ENCODE peak calls at places on chromosomes 16 and 17, in five cellular contexts. X, J, U, Y and D are unnamed samples.

GRCh38 chr16:4931381-4931780 is 5.6 kb downstream of the PPL start:
- DNase-seq in X (no peak), J (no peak), U (no peak), Y (no peak), D (no peak)

GRCh38 chr16:52545544-52546262 is 1.2 kb downstream of the TOX3 start:
- DNase-seq in X (no peak), J (no peak), U (no peak), Y (no peak), D (no peak)

GRCh38 chr16:85759631-85760419 is 8.9 kb upstream of the C16orf74 start:
- DNase-seq in X (no peak), J (peak), U (peak), Y (peak), D (peak)

GRCh38 chr16:81889896-81890634 is 111.0 kb downstream of the PLCG2 start:
- DNase-seq in X (peak), J (peak), U (peak), Y (peak), D (peak)

GRCh38 chr16:75095637-75096036 is 20.9 kb downstream of the LDHD start:
- DNase-seq in X (no peak), J (no peak), U (no peak), Y (no peak), D (no peak)

GRCh38 chr17:75346906-75347305 is 57.7 kb upstream of the SLC25A19 start:
- DNase-seq in X (peak), J (peak), U (no peak), Y (peak), D (peak)

GRCh38 chr16:1619976-1620375 is 7.8 kb downstream of the CRAMP1 start:
- DNase-seq in X (no peak), J (no peak), U (no peak), Y (no peak), D (no peak)

GRCh38 chr16:4313563-4314531 is 2.0 kb upstream of the GLIS2 start:
- DNase-seq in X (no peak), J (peak), U (peak), Y (no peak), D (peak)

GRCh38 chr17:17198281-17198680 is 7.9 kb downstream of the PLD6 start:
- DNase-seq in X (no peak), J (no peak), U (no peak), Y (no peak), D (no peak)

GRCh38 chr16:69469807-69470561 is 45.6 kb downstream of the CYB5B start:
- DNase-seq in X (no peak), J (peak), U (no peak), Y (no peak), D (no peak)

GRCh38 chr17:76710863-76711611 is at the start of gene MXRA7:
- DNase-seq in X (peak), J (peak), U (peak), Y (peak), D (peak)

DNA sequence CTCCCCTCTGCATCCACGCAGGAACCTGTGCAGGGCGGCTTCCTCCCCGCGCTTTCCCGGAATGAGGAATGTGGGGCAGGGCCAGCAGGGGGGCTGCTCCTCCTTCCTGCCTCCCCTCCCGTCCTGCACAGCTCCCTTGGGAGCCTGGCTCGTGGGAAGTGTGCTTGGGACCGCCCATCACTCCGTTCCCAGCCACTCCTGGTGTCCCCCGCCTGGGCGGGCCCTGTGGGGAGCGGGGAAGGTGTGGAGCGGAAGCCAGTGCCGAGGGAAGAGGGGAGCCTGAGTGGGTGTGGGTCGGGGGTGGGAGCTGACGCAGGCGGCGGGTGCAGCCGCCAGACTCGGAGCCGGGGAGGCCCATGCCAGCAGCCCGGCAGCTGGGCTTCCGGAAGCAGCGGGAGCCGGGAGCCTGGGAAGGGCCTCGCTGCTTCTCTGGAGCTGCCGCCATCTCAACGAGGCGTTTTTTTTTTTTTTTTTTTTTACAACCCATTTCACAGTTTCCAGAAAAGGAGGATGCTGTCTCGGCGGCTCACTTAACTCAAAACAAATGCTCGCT is 24.2 kb downstream of the BAHCC1 start:
- DNase-seq in X (peak), J (no peak), U (peak), Y (peak), D (no peak)
- TF ChIP-seq POLR2A in X (peak), J (no peak), U (peak), Y (peak), D (no peak)

GRCh38 chr16:66121466-66121865 is 245.0 kb upstream of the CDH5 start:
- DNase-seq in X (peak), J (no peak), U (no peak), Y (no peak), D (no peak)
- TF ChIP-seq POLR2A in X (no peak), J (no peak), U (no peak), Y (no peak), D (no peak)

GRCh38 chr16:68287276-68288251 is 23.2 kb downstream of the SLC7A6OS start:
- DNase-seq in X (peak), J (peak), U (peak), Y (peak), D (no peak)
- TF ChIP-seq POLR2A in X (no peak), J (no peak), U (no peak), Y (no peak), D (no peak)

GRCh38 chr17:35051183-35051578 is 12.3 kb downstream of the RFFL start:
- DNase-seq in X (no peak), J (peak), U (no peak), Y (no peak), D (peak)
- TF ChIP-seq POLR2A in X (no peak), J (peak), U (no peak), Y (no peak), D (no peak)

DNA sequence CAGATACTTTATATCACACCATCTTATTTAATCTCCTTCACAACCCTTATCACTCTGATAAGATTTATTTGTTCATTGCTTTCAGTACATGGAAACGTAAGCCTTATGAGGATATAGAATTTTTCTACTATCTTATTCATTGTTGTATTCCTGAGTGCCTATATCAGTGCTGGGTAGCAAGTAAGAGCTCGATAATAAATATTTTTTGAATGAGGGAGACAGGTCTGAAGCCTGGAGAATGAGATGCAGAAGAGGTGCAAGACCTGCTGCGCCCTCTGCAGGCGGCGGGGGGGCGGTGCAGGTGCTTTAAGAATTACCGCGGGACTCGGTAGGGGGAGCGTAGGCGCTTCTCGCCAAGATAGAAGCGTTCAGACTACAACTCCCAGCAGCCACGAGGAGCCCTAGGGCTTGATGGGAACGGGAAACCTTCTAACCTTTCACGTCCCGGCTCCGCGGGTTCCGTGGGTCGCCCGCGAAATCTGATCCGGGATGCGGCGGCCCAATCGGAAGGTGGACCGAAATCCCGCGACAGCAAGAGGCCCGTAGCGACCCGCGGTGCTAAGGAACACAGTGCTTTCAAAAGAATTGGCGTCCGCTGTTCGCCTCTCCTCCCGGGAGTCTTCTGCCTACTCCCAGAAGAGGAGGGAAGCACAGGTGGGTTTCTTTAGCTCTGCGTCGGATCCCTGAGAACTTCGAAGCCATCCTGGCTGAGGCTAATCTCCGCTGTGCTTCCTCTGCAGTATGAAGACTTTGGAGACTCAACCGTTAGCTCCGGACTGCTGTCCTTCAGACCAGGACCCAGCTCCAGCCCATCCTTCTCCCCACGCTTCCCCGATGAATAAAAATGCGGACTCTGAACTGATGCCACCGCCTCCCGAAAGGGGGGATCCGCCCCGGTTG is at the start of gene WRAP53:
- DNase-seq in X (peak), J (peak), U (peak), Y (peak), D (peak)
- TF ChIP-seq POLR2A in X (peak), J (peak), U (peak), Y (peak), D (no peak)

DNA sequence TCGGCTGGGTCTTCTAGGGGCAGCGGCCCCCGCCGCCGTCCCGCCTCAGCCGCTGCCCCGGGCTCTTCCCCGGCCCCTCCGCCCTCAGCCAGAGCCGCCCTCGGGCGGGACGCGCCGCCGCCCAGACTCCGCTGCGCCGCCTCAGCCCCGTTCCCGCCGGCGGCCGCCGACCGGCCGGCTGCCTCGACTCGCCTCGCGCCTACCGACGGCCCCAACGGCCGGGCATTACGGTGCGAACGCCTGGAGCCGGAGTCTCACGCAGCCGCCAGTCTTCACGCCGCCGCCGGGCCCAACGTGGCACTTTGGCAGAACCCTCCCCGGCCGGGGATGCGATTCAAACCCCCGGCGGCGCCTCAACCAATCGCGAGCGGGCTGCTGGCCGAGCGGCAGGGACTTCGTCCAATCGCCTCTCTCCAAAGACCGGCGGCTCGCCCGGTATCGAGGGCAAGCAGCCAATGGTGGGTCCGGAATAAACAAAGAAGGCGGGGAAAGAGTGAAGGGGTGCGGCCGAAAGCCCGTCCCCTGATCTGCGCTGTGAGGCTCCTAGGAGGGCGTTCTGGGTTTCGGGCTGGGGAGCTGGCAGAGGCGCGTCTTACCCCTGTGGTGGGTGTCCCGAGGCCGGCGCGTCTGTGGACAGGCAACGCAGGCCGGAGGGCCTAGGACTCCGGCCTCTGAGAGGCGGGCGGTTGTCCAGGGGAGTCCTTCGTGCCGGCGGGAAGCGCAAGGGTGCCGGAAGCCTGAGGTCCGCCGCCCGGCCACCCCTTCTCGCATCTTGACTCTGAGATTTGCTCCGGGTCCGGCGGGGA is at the start of gene CDR2:
- DNase-seq in X (peak), J (peak), U (peak), Y (peak), D (peak)
- TF ChIP-seq POLR2A in X (peak), J (peak), U (peak), Y (peak), D (peak)